ENCODE peak calls at places on chromosomes 12 and 14, in five cellular contexts. R is CD4-positive, alpha-beta T cell; X is brain microvascular endothelial cell; U is testis; H is AG09319. Y is an unnamed sample.

GRCh38 chr12:120358412-120359158 is 10.4 kb downstream of the MSI1 start:
- DNase-seq in R (no peak), X (no peak), U (no peak), H (no peak), Y (no peak)

GRCh38 chr12:127926004-127926403 is 341.0 kb upstream of the TMEM132C start:
- DNase-seq in R (no peak), X (peak; percentile 66), U (peak; percentile 66), H (no peak), Y (no peak)

GRCh38 chr12:2288875-2289274 is 236.1 kb downstream of the CACNA1C start:
- DNase-seq in R (no peak), X (no peak), U (no peak), H (no peak), Y (no peak)

GRCh38 chr12:6295187-6295811 is 15.2 kb upstream of the PLEKHG6 start:
- DNase-seq in R (no peak), X (peak; percentile 83), U (no peak), H (peak; percentile 72), Y (no peak)

GRCh38 chr12:22250762-22251161 is 83.7 kb downstream of the ST8SIA1 start:
- DNase-seq in R (no peak), X (no peak), U (no peak), H (no peak), Y (no peak)

GRCh38 chr14:74257078-74257987 is 18.1 kb downstream of the VSX2 start:
- DNase-seq in R (peak; percentile 43), X (no peak), U (peak; percentile 48), H (no peak), Y (peak; percentile 59)

GRCh38 chr12:25755681-25756260 is 202.7 kb upstream of the LMNTD1 start:
- DNase-seq in R (no peak), X (peak; percentile 52), U (no peak), H (no peak), Y (no peak)

GRCh38 chr12:131642101-131642540 is 68.8 kb upstream of the SFSWAP start:
- DNase-seq in R (no peak), X (no peak), U (peak; percentile 71), H (no peak), Y (no peak)

GRCh38 chr14:73457935-73458218 is 469 bp downstream of the NUMB start:
- DNase-seq in R (no peak), X (no peak), U (peak; percentile 50), H (no peak), Y (no peak)

GRCh38 chr14:103113774-103114173 is 9.5 kb upstream of the TNFAIP2 start:
- DNase-seq in R (no peak), X (no peak), U (no peak), H (no peak), Y (no peak)

GRCh38 chr12:90627180-90627896 is 327.6 kb downstream of the CCER1 start:
- DNase-seq in R (no peak), X (peak; percentile 25), U (no peak), H (no peak), Y (no peak)

GRCh38 chr14:89442280-89442679 is 25.2 kb upstream of the FOXN3 start:
- DNase-seq in R (no peak), X (no peak), U (no peak), H (no peak), Y (no peak)

GRCh38 chr12:100427078-100427477 is 46.6 kb upstream of the NR1H4 start:
- DNase-seq in R (no peak), X (peak; percentile 67), U (no peak), H (no peak), Y (no peak)

GRCh38 chr14:89348726-89349125 is 68.3 kb downstream of the FOXN3 start:
- DNase-seq in R (no peak), X (no peak), U (no peak), H (no peak), Y (no peak)

GRCh38 chr12:95633049-95633545 is 81.8 kb upstream of the USP44 start:
- DNase-seq in R (no peak), X (peak; percentile 85), U (no peak), H (peak; percentile 35), Y (no peak)

GRCh38 chr12:95796982-95797289 is 6.4 kb upstream of the NTN4 start:
- DNase-seq in R (no peak), X (no peak), U (no peak), H (no peak), Y (no peak)

GRCh38 chr12:89355243-89356068 is 3.2 kb upstream of the DUSP6 start:
- DNase-seq in R (no peak), X (no peak), U (no peak), H (no peak), Y (no peak)

GRCh38 chr12:130041983-130042812 is 120.1 kb upstream of the FZD10 start:
- DNase-seq in R (peak; percentile 11), X (peak; percentile 2), U (peak; percentile 81), H (no peak), Y (peak; percentile 88)

GRCh38 chr14:29528889-29529288 is 398.8 kb downstream of the PRKD1 start:
- DNase-seq in R (no peak), X (no peak), U (no peak), H (no peak), Y (no peak)

GRCh38 chr14:96705422-96706092 is 91.6 kb upstream of the VRK1 start:
- DNase-seq in R (no peak), X (no peak), U (no peak), H (no peak), Y (no peak)

GRCh38 chr14:58151701-58152568 is at the start of gene ARMH4:
- DNase-seq in R (peak; percentile 54), X (peak; percentile 61), U (peak; percentile 95), H (peak; percentile 32), Y (peak; percentile 79)

GRCh38 chr12:69633061-69633460 is 22.4 kb upstream of the LRRC10 start:
- DNase-seq in R (no peak), X (no peak), U (no peak), H (no peak), Y (no peak)

GRCh38 chr12:106126441-106127288 is 12.1 kb downstream of the NUAK1 start:
- DNase-seq in R (no peak), X (no peak), U (no peak), H (no peak), Y (no peak)

GRCh38 chr14:83217492-83217891 is 1683.8 kb upstream of the SEL1L start:
- DNase-seq in R (no peak), X (peak; percentile 48), U (no peak), H (peak; percentile 45), Y (no peak)

GRCh38 chr14:89466460-89466859 is 49.4 kb upstream of the FOXN3 start:
- DNase-seq in R (peak; percentile 29), X (no peak), U (no peak), H (no peak), Y (no peak)

GRCh38 chr12:89678225-89678624 is 30.4 kb downstream of the ATP2B1 start:
- DNase-seq in R (no peak), X (no peak), U (no peak), H (no peak), Y (no peak)

GRCh38 chr12:15662983-15663659 is 126.1 kb downstream of the EPS8 start:
- DNase-seq in R (no peak), X (no peak), U (no peak), H (no peak), Y (no peak)

DNA sequence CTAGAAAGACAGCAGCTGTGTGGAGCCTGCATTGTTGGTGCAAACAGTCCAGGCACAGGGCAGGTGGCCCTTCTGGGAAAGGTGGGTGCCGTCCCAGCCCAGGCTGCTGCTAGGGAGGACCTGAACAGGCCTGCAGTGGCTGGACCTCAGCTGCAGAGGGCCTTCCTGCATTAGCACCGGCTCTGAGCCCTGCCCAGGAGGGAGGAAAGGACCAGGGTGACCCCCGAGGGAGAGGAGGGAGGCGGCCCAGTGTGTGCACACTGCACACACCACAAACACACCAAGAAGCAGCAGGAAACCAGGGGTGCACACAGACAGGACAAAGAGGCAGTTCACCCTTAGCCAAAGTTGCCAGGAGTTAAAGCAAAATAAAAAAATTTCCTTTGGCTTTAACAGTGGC is 8.0 kb upstream of the PGAM5 start:
- DNase-seq in R (no peak), X (no peak), U (no peak), H (no peak), Y (no peak)
- TF ChIP-seq CTCF in R (no peak), X (no peak), U (no peak), H (no peak), Y (no peak)

DNA sequence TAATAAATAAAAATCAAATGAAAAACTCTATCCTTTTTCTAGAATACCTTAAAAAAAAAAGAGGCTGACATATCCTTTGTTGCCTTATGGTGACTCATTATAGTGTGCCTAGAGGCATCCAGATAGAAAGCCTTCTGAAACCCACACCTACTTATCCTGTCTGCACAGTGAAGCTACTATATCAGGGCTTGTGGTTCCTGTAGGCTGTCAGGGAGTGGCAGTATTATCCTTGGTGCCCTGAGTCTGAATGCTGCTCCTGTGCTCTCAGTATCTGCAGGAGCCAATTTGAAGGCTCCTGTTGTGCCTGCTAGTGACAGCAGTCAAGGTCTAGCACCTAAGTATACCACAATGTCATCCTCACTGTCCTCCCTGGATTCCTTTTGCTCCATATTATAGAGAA is 168.4 kb upstream of the AVPR1A start:
- DNase-seq in R (no peak), X (peak; percentile 56), U (no peak), H (no peak), Y (no peak)
- TF ChIP-seq CTCF in R (no peak), X (peak; percentile 11), U (no peak), H (no peak), Y (peak; percentile 14)

GRCh38 chr12:27161458-27162228 is 79.3 kb upstream of the C12orf71 start:
- DNase-seq in R (no peak), X (no peak), U (no peak), H (no peak), Y (no peak)
- TF ChIP-seq CTCF in R (no peak), X (no peak), U (no peak), H (no peak), Y (no peak)

GRCh38 chr12:62832528-62832927 is 102.4 kb downstream of the PPM1H start:
- DNase-seq in R (no peak), X (no peak), U (no peak), H (no peak), Y (no peak)

GRCh38 chr12:62832027-62832426 is 102.9 kb downstream of the PPM1H start:
- DNase-seq in R (no peak), X (no peak), U (no peak), H (no peak), Y (no peak)

GRCh38 chr12:62827855-62828254 is 107.1 kb downstream of the PPM1H start:
- DNase-seq in R (no peak), X (no peak), U (no peak), H (no peak), Y (no peak)

DNA sequence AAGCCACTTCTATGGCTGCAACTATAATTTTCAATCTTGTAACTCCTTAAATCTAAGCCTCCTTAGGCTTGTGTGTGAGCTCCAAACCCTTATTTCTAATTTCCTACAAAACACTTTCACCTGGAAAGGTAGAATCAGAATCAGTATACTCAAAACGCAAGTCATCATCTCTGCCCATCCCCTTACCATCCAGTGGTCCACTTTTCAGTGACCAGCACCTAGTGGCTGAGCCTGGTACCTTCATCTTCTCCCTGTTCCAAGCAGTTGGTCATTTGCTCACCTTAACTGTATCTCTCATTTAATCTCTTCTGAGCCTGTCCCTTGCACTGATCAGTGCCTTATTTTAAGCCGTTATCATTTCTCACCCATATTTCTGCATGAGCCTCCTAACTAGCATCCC is 107.9 kb downstream of the PPM1H start:
- DNase-seq in R (no peak), X (no peak), U (no peak), H (no peak), Y (no peak)
- TF ChIP-seq CTCF in R (no peak), X (peak; percentile 46), U (no peak), H (no peak), Y (no peak)